ENCODE peak calls at places on chromosome 11, in ten cellular contexts. M is ovary, Y is GM12865, C is GM13977, B is adrenal gland, A is colonic mucosa, G is activated B cell treated with CpG ODN at 0.5 μM for 24 hours, Q is fibroblast of villous mesenchyme, L is glutamatergic neuron, D is fibroblast of lung. I is an unnamed sample.

GRCh38 chr11:46369458-46370152 is 11.9 kb upstream of the MDK start:
- DNase-seq in M (no peak), Y (peak; percentile 70), C (peak; percentile 75), B (peak; percentile 69), A (peak; percentile 52), G (peak; percentile 51), Q (peak; percentile 77), L (peak; percentile 88), D (peak; percentile 69), I (peak; percentile 75)

GRCh38 chr11:107265591-107265990 is 192.0 kb downstream of the CWF19L2 start:
- DNase-seq in M (no peak), Y (no peak), C (no peak), B (no peak), A (no peak), G (no peak), Q (no peak), L (no peak), D (no peak), I (no peak)

GRCh38 chr11:134139303-134139872 is 70.5 kb downstream of the JAM3 start:
- DNase-seq in M (no peak), Y (no peak), C (no peak), B (no peak), A (no peak), G (no peak), Q (no peak), L (no peak), D (no peak), I (no peak)

GRCh38 chr11:12949456-12949855 is 59.7 kb upstream of the RASSF10 start:
- DNase-seq in M (no peak), Y (no peak), C (no peak), B (no peak), A (no peak), G (no peak), Q (no peak), L (no peak), D (no peak), I (no peak)

GRCh38 chr11:64765291-64765803 is 5.6 kb upstream of the PYGM start:
- DNase-seq in M (peak; percentile 22), Y (no peak), C (no peak), B (no peak), A (no peak), G (no peak), Q (no peak), L (peak; percentile 50), D (no peak), I (no peak)

GRCh38 chr11:134014502-134014901 is 54.4 kb upstream of the JAM3 start:
- DNase-seq in M (no peak), Y (no peak), C (no peak), B (no peak), A (no peak), G (no peak), Q (peak; percentile 31), L (peak; percentile 66), D (no peak), I (no peak)

GRCh38 chr11:68051191-68052136 is 12.6 kb downstream of the TCIRG1 start:
- DNase-seq in M (no peak), Y (no peak), C (peak; percentile 21), B (peak; percentile 32), A (no peak), G (no peak), Q (no peak), L (no peak), D (no peak), I (no peak)

GRCh38 chr11:12723410-12724297 is 49.4 kb downstream of the TEAD1 start:
- DNase-seq in M (no peak), Y (no peak), C (no peak), B (no peak), A (peak; percentile 46), G (no peak), Q (peak; percentile 86), L (no peak), D (peak; percentile 41), I (no peak)

GRCh38 chr11:27211370-27212127 is 151.5 kb downstream of the CCDC34 start:
- DNase-seq in M (no peak), Y (no peak), C (no peak), B (no peak), A (no peak), G (no peak), Q (no peak), L (peak; percentile 39), D (no peak), I (no peak)
- TF ChIP-seq CTCF in M (no peak), Y (peak; percentile 33), C (peak; percentile 39), B (peak; percentile 43), A (peak; percentile 39), G (no peak), Q (peak; percentile 50), L (peak; percentile 75), D (peak; percentile 36), I (peak; percentile 5)

DNA sequence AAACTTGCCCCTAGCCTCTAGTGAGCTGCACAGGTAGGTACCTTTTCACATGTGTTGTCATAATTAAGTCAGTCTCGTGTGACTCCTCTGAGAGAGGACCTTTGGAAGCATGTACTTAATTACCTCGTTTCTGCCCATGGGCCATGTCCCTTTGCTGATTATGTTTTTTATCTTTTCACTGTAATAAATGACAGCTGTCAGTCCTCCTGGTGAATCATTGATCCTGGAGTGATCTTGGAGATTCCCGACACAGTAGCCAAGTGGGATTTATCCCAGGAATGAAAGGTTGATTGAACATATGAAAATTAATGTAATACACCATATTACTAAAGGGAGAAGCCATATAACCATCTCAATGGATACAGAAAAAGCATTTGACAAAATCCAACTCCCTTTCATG is 12.6 kb upstream of the CLNS1A start:
- DNase-seq in M (no peak), Y (no peak), C (no peak), B (no peak), A (no peak), G (no peak), Q (no peak), L (no peak), D (no peak), I (no peak)
- TF ChIP-seq CTCF in M (no peak), Y (no peak), C (no peak), B (no peak), A (no peak), G (no peak), Q (no peak), L (no peak), D (no peak), I (no peak)

GRCh38 chr11:110295487-110296225 is 758 bp downstream of the RDX start:
- DNase-seq in M (peak; percentile 54), Y (peak; percentile 90), C (peak; percentile 84), B (peak; percentile 65), A (peak; percentile 48), G (peak; percentile 54), Q (peak; percentile 54), L (peak; percentile 54), D (peak; percentile 39), I (peak; percentile 75)
- TF ChIP-seq CTCF in M (no peak), Y (no peak), C (no peak), B (no peak), A (no peak), G (no peak), Q (no peak), L (no peak), D (no peak), I (no peak)

GRCh38 chr11:34105957-34106504 is 602 bp downstream of the NAT10 start:
- DNase-seq in M (no peak), Y (no peak), C (no peak), B (no peak), A (no peak), G (no peak), Q (peak; percentile 26), L (no peak), D (peak; percentile 23), I (no peak)

GRCh38 chr11:34104680-34105078 is 750 bp upstream of the NAT10 start:
- DNase-seq in M (no peak), Y (no peak), C (no peak), B (no peak), A (no peak), G (no peak), Q (no peak), L (no peak), D (peak; percentile 15), I (no peak)

GRCh38 chr11:34105079-34105956 is at the start of gene NAT10:
- DNase-seq in M (peak; percentile 95), Y (peak; percentile 99), C (peak; percentile 89), B (peak; percentile 98), A (peak; percentile 97), G (peak; percentile 91), Q (peak; percentile 99), L (peak; percentile 96), D (peak; percentile 99), I (peak; percentile 93)
- TF ChIP-seq CTCF in M (no peak), Y (peak; percentile 13), C (no peak), B (peak; percentile 21), A (no peak), G (no peak), Q (no peak), L (no peak), D (no peak), I (no peak)

I was measured in GM10248.